ENCODE peak calls at places on chromosomes 12 and 14, in four cellular contexts. X is G401, I is erythroblast, S is foreskin keratinocyte. O is an unnamed sample.

GRCh38 chr12:125512541-125513298 is 447.5 kb downstream of the AACS start:
- DNase-seq in S (no peak), X (no peak), I (no peak), O (no peak)

GRCh38 chr14:51118993-51119392 is 24.1 kb upstream of the TRIM9 start:
- DNase-seq in X (no peak), S (peak), I (no peak), O (no peak)

GRCh38 chr14:25150401-25150800 is 100.5 kb upstream of the STXBP6 start:
- DNase-seq in I (no peak), X (no peak), S (no peak), O (no peak)

GRCh38 chr14:86057018-86057667 is 527.2 kb downstream of the FLRT2 start:
- DNase-seq in S (peak), X (peak), I (peak), O (peak)

GRCh38 chr12:119178544-119179334 is at the start of gene HSPB8:
- DNase-seq in S (peak), X (peak), I (no peak), O (peak)

GRCh38 chr12:98743362-98743953 is 98.4 kb downstream of the APAF1 start:
- DNase-seq in I (peak), S (no peak), X (no peak), O (peak)

GRCh38 chr14:89399594-89400068 is 17.4 kb downstream of the FOXN3 start:
- DNase-seq in X (no peak), I (peak), S (no peak), O (no peak)

GRCh38 chr12:52235822-52236291 is 2.8 kb downstream of the KRT7 start:
- DNase-seq in S (no peak), X (no peak), I (no peak), O (no peak)

GRCh38 chr14:72443991-72444431 is 449.9 kb downstream of the DPF3 start:
- DNase-seq in X (no peak), I (no peak), S (no peak), O (no peak)

GRCh38 chr12:57852620-57853509 is 6.3 kb upstream of the CTDSP2 start:
- DNase-seq in I (peak), S (no peak), X (no peak), O (no peak)

GRCh38 chr14:54775486-54776100 is 127.0 kb downstream of the GCH1 start:
- DNase-seq in S (no peak), X (no peak), I (no peak), O (no peak)

GRCh38 chr12:50985322-50985721 is 33.0 kb downstream of the HIGD1C start:
- DNase-seq in I (no peak), S (peak), X (no peak), O (no peak)

GRCh38 chr12:27814411-27814810 is 34.4 kb upstream of the MANSC4 start:
- DNase-seq in S (peak), X (no peak), I (no peak), O (no peak)

GRCh38 chr12:110149104-110149660 is 25.0 kb downstream of the IFT81 start:
- DNase-seq in I (no peak), X (no peak), S (no peak), O (no peak)

GRCh38 chr14:75428230-75429104 is 645 bp downstream of the JDP2 start:
- DNase-seq in X (peak), S (no peak), I (no peak), O (peak)

GRCh38 chr14:19851365-19851764 is 23.6 kb upstream of the OR4K2 start:
- DNase-seq in S (peak), I (no peak), X (no peak), O (no peak)

GRCh38 chr12:94074970-94075695 is 73.2 kb upstream of the PLXNC1 start:
- DNase-seq in S (peak), I (peak), X (peak), O (peak)

GRCh38 chr12:129607293-129607692 is 296.5 kb downstream of the TMEM132D start:
- DNase-seq in S (no peak), X (no peak), I (no peak), O (no peak)

GRCh38 chr12:2169489-2169888 is 116.7 kb downstream of the CACNA1C start:
- DNase-seq in I (no peak), S (no peak), X (no peak), O (no peak)

GRCh38 chr12:68521321-68521839 is 89.3 kb upstream of the RAP1B start:
- DNase-seq in I (no peak), S (peak), X (no peak), O (no peak)

GRCh38 chr14:39374846-39375245 is 57.4 kb downstream of the FBXO33 start:
- DNase-seq in X (no peak), I (no peak), S (peak), O (no peak)

GRCh38 chr14:68792022-68792829 is 641 bp downstream of the ZFP36L1 start:
- DNase-seq in I (peak), S (no peak), X (no peak), O (no peak)

GRCh38 chr14:97824218-97824617 is 1027.0 kb downstream of the VRK1 start:
- DNase-seq in I (no peak), S (no peak), X (no peak), O (no peak)

GRCh38 chr14:97943619-97944018 is 1146.4 kb downstream of the VRK1 start:
- DNase-seq in I (no peak), S (no peak), X (no peak), O (no peak)

GRCh38 chr12:4974217-4974616 is 64.5 kb downstream of the KCNA1 start:
- DNase-seq in X (peak), I (no peak), S (no peak), O (no peak)

GRCh38 chr12:118356809-118357326 is 15.8 kb downstream of the TAOK3 start:
- DNase-seq in X (no peak), S (peak), I (peak), O (peak)

GRCh38 chr14:77649326-77649725 is 32.9 kb upstream of the SPTLC2 start:
- DNase-seq in I (no peak), S (no peak), X (no peak), O (no peak)

GRCh38 chr14:39988939-39989338 is 556.7 kb upstream of the FBXO33 start:
- DNase-seq in I (peak), S (peak), X (peak), O (peak)

GRCh38 chr12:69284131-69284530 is 44.8 kb downstream of the CPSF6 start:
- DNase-seq in X (peak), S (no peak), I (peak), O (peak)

GRCh38 chr14:68956728-68957127 is 22.4 kb downstream of the ACTN1 start:
- DNase-seq in S (no peak), X (no peak), I (no peak), O (no peak)

GRCh38 chr12:80551897-80552296 is 107.9 kb downstream of the PTPRQ start:
- DNase-seq in S (peak), X (no peak), I (no peak), O (no peak)

GRCh38 chr12:2295941-2296461 is 243.2 kb downstream of the CACNA1C start:
- DNase-seq in X (peak), I (no peak), S (no peak), O (no peak)

GRCh38 chr12:90922068-90922743 is 32.8 kb downstream of the CCER1 start:
- DNase-seq in I (no peak), X (no peak), S (peak), O (no peak)